ENCODE peak calls at places on chromosome 1, in five cellular contexts. One of them, this sample, is unnamed.

GRCh38 chr1:53046930-53047329 is 15.1 kb upstream of the PODN start:
- DNase-seq in IMR-90: peak
- DNase-seq in trophoblast cell: no peak
- DNase-seq in mesendoderm: no peak
- DNase-seq in neuronal stem cell: no peak
- DNase-seq in this sample: peak

GRCh38 chr1:175222296-175222938 is 29.8 kb upstream of the KIAA0040 start:
- DNase-seq in IMR-90: no peak
- DNase-seq in trophoblast cell: no peak
- DNase-seq in mesendoderm: no peak
- DNase-seq in neuronal stem cell: no peak
- DNase-seq in this sample: no peak

GRCh38 chr1:149843302-149844041 is 55.9 kb upstream of the BOLA1 start:
- DNase-seq in IMR-90: no peak
- DNase-seq in trophoblast cell: peak
- DNase-seq in mesendoderm: peak
- DNase-seq in neuronal stem cell: no peak
- DNase-seq in this sample: peak

GRCh38 chr1:184166495-184166894 is 115.0 kb downstream of the TSEN15 start:
- DNase-seq in IMR-90: no peak
- DNase-seq in trophoblast cell: no peak
- DNase-seq in mesendoderm: no peak
- DNase-seq in neuronal stem cell: no peak
- DNase-seq in this sample: peak

GRCh38 chr1:212495843-212496494 is 63.2 kb downstream of the NENF start:
- DNase-seq in IMR-90: no peak
- DNase-seq in trophoblast cell: no peak
- DNase-seq in mesendoderm: no peak
- DNase-seq in neuronal stem cell: no peak
- DNase-seq in this sample: no peak

GRCh38 chr1:157915859-157916258 is 74.3 kb upstream of the CD5L start:
- DNase-seq in IMR-90: no peak
- DNase-seq in trophoblast cell: no peak
- DNase-seq in mesendoderm: no peak
- DNase-seq in neuronal stem cell: no peak
- DNase-seq in this sample: no peak

GRCh38 chr1:9066945-9067807 is 2.3 kb downstream of the SLC2A5 start:
- DNase-seq in IMR-90: peak
- DNase-seq in trophoblast cell: peak
- DNase-seq in mesendoderm: no peak
- DNase-seq in neuronal stem cell: no peak
- DNase-seq in this sample: peak

GRCh38 chr1:66446261-66447001 is 87.5 kb upstream of the SGIP1 start:
- DNase-seq in IMR-90: peak
- DNase-seq in trophoblast cell: peak
- DNase-seq in mesendoderm: peak
- DNase-seq in neuronal stem cell: peak
- DNase-seq in this sample: peak

GRCh38 chr1:197915797-197916686 is 1.1 kb upstream of the LHX9 start:
- DNase-seq in IMR-90: peak
- DNase-seq in trophoblast cell: peak
- DNase-seq in mesendoderm: peak
- DNase-seq in neuronal stem cell: peak
- DNase-seq in this sample: peak
- H2AK5ac ChIP-seq in IMR-90: no peak
- H2AK5ac ChIP-seq in trophoblast cell: no peak
- H2AK5ac ChIP-seq in mesendoderm: no peak
- H2AK5ac ChIP-seq in neuronal stem cell: no peak
- H2AK5ac ChIP-seq in this sample: no peak

GRCh38 chr1:218735436-218735835 is 390.3 kb downstream of the TGFB2 start:
- DNase-seq in IMR-90: peak
- DNase-seq in trophoblast cell: no peak
- DNase-seq in mesendoderm: no peak
- DNase-seq in neuronal stem cell: no peak
- DNase-seq in this sample: no peak
- H2AK5ac ChIP-seq in IMR-90: no peak
- H2AK5ac ChIP-seq in trophoblast cell: no peak
- H2AK5ac ChIP-seq in mesendoderm: no peak
- H2AK5ac ChIP-seq in neuronal stem cell: no peak
- H2AK5ac ChIP-seq in this sample: no peak

GRCh38 chr1:163652441-163652840 is 330.7 kb downstream of the NUF2 start:
- DNase-seq in IMR-90: no peak
- DNase-seq in trophoblast cell: no peak
- DNase-seq in mesendoderm: peak
- DNase-seq in neuronal stem cell: no peak
- DNase-seq in this sample: no peak
- H2AK5ac ChIP-seq in IMR-90: no peak
- H2AK5ac ChIP-seq in trophoblast cell: no peak
- H2AK5ac ChIP-seq in mesendoderm: no peak
- H2AK5ac ChIP-seq in neuronal stem cell: no peak
- H2AK5ac ChIP-seq in this sample: no peak

DNA sequence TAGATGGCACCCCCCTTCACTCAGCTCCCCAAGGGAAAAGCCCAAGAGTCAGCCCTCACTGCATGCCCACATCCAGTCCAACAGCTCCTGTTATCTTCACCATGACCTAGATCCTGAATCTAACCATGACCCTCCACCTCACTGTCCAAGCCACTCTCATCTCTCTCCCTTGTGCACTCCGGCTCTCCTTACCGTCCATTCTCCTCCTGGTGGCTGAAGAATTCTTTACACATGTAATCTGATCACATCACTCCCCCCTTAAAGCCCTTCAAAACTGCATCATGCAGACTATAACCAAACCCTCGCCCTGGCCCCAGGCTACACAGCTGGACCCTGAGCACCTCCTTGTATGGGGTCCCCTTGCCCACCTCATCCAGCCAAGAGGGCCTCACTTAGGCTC is 14.0 kb upstream of the PAQR7 start:
- DNase-seq in IMR-90: peak
- DNase-seq in trophoblast cell: peak
- DNase-seq in mesendoderm: peak
- DNase-seq in neuronal stem cell: no peak
- DNase-seq in this sample: no peak
- H2AK5ac ChIP-seq in IMR-90: peak
- H2AK5ac ChIP-seq in trophoblast cell: peak
- H2AK5ac ChIP-seq in mesendoderm: no peak
- H2AK5ac ChIP-seq in neuronal stem cell: no peak
- H2AK5ac ChIP-seq in this sample: peak

GRCh38 chr1:115062542-115063004 is 26.7 kb downstream of the TSPAN2 start:
- DNase-seq in IMR-90: no peak
- DNase-seq in trophoblast cell: peak
- DNase-seq in mesendoderm: peak
- DNase-seq in neuronal stem cell: no peak
- DNase-seq in this sample: no peak

GRCh38 chr1:115065021-115065420 is 24.3 kb downstream of the TSPAN2 start:
- DNase-seq in IMR-90: no peak
- DNase-seq in trophoblast cell: no peak
- DNase-seq in mesendoderm: no peak
- DNase-seq in neuronal stem cell: no peak
- DNase-seq in this sample: no peak

GRCh38 chr1:115064461-115064860 is 24.8 kb downstream of the TSPAN2 start:
- DNase-seq in IMR-90: no peak
- DNase-seq in trophoblast cell: no peak
- DNase-seq in mesendoderm: no peak
- DNase-seq in neuronal stem cell: no peak
- DNase-seq in this sample: no peak

GRCh38 chr1:115060501-115060900 is 28.8 kb downstream of the TSPAN2 start:
- DNase-seq in IMR-90: peak
- DNase-seq in trophoblast cell: no peak
- DNase-seq in mesendoderm: no peak
- DNase-seq in neuronal stem cell: no peak
- DNase-seq in this sample: no peak

GRCh38 chr1:115063238-115063901 is 25.9 kb downstream of the TSPAN2 start:
- DNase-seq in IMR-90: no peak
- DNase-seq in trophoblast cell: no peak
- DNase-seq in mesendoderm: no peak
- DNase-seq in neuronal stem cell: no peak
- DNase-seq in this sample: no peak
- H2AK5ac ChIP-seq in IMR-90: no peak
- H2AK5ac ChIP-seq in trophoblast cell: no peak
- H2AK5ac ChIP-seq in mesendoderm: no peak
- H2AK5ac ChIP-seq in neuronal stem cell: no peak
- H2AK5ac ChIP-seq in this sample: no peak

GRCh38 chr1:10910490-10911273 is 101.8 kb upstream of the TARDBP start:
- DNase-seq in IMR-90: no peak
- DNase-seq in trophoblast cell: no peak
- DNase-seq in mesendoderm: no peak
- DNase-seq in neuronal stem cell: no peak
- DNase-seq in this sample: peak
- H2AK5ac ChIP-seq in IMR-90: no peak
- H2AK5ac ChIP-seq in trophoblast cell: no peak
- H2AK5ac ChIP-seq in mesendoderm: no peak
- H2AK5ac ChIP-seq in neuronal stem cell: peak
- H2AK5ac ChIP-seq in this sample: no peak